ENCODE peak calls at places on chromosomes 13 and 19, in nine cellular contexts. One of them, this sample, is unnamed.

GRCh38 chr19:7926021-7926726 is at the start of gene CTXN1:
- DNase-seq in esophagus squamous epithelium: no peak
- DNase-seq in ovary: peak; percentile 91
- DNase-seq in body of pancreas: peak; percentile 79
- DNase-seq in Calu3: peak; percentile 79
- DNase-seq in colonic mucosa: peak; percentile 83
- DNase-seq in lower leg skin: no peak
- DNase-seq in progenitor cell of endocrine pancreas: peak; percentile 75
- DNase-seq in heart left ventricle: peak; percentile 86
- DNase-seq in this sample: peak; percentile 66

GRCh38 chr13:33767140-33767539 is 50.8 kb upstream of the RFC3 start:
- DNase-seq in esophagus squamous epithelium: no peak
- DNase-seq in ovary: no peak
- DNase-seq in body of pancreas: no peak
- DNase-seq in Calu3: no peak
- DNase-seq in colonic mucosa: no peak
- DNase-seq in lower leg skin: no peak
- DNase-seq in progenitor cell of endocrine pancreas: no peak
- DNase-seq in heart left ventricle: no peak
- DNase-seq in this sample: no peak

GRCh38 chr13:102392810-102393209 is 9.0 kb downstream of the FGF14 start:
- DNase-seq in esophagus squamous epithelium: no peak
- DNase-seq in ovary: no peak
- DNase-seq in body of pancreas: no peak
- DNase-seq in Calu3: no peak
- DNase-seq in colonic mucosa: no peak
- DNase-seq in lower leg skin: no peak
- DNase-seq in progenitor cell of endocrine pancreas: no peak
- DNase-seq in heart left ventricle: no peak
- DNase-seq in this sample: no peak

GRCh38 chr19:19758164-19758563 is 25.3 kb upstream of the ZNF14 start:
- DNase-seq in esophagus squamous epithelium: no peak
- DNase-seq in ovary: no peak
- DNase-seq in body of pancreas: no peak
- DNase-seq in Calu3: no peak
- DNase-seq in colonic mucosa: no peak
- DNase-seq in lower leg skin: no peak
- DNase-seq in progenitor cell of endocrine pancreas: no peak
- DNase-seq in heart left ventricle: no peak
- DNase-seq in this sample: no peak

GRCh38 chr19:40576181-40576584 is 490 bp upstream of the SHKBP1 start:
- DNase-seq in esophagus squamous epithelium: no peak
- DNase-seq in ovary: no peak
- DNase-seq in body of pancreas: no peak
- DNase-seq in Calu3: no peak
- DNase-seq in colonic mucosa: no peak
- DNase-seq in lower leg skin: no peak
- DNase-seq in progenitor cell of endocrine pancreas: no peak
- DNase-seq in heart left ventricle: no peak
- DNase-seq in this sample: no peak

GRCh38 chr13:98239156-98240076 is 62.3 kb upstream of the RNF113B start:
- DNase-seq in esophagus squamous epithelium: no peak
- DNase-seq in ovary: no peak
- DNase-seq in body of pancreas: no peak
- DNase-seq in Calu3: no peak
- DNase-seq in colonic mucosa: no peak
- DNase-seq in lower leg skin: no peak
- DNase-seq in progenitor cell of endocrine pancreas: no peak
- DNase-seq in heart left ventricle: no peak
- DNase-seq in this sample: no peak

GRCh38 chr13:60990032-60990733 is 425.5 kb downstream of the PCDH20 start:
- DNase-seq in esophagus squamous epithelium: no peak
- DNase-seq in ovary: no peak
- DNase-seq in body of pancreas: peak; percentile 54
- DNase-seq in Calu3: no peak
- DNase-seq in colonic mucosa: no peak
- DNase-seq in lower leg skin: no peak
- DNase-seq in progenitor cell of endocrine pancreas: no peak
- DNase-seq in heart left ventricle: no peak
- DNase-seq in this sample: no peak

GRCh38 chr13:87128006-87128405 is 543.2 kb upstream of the SLITRK5 start:
- DNase-seq in esophagus squamous epithelium: no peak
- DNase-seq in ovary: no peak
- DNase-seq in body of pancreas: no peak
- DNase-seq in Calu3: no peak
- DNase-seq in colonic mucosa: no peak
- DNase-seq in lower leg skin: no peak
- DNase-seq in progenitor cell of endocrine pancreas: no peak
- DNase-seq in heart left ventricle: no peak
- DNase-seq in this sample: no peak

GRCh38 chr13:28631792-28632191 is 27.1 kb upstream of the POMP start:
- DNase-seq in esophagus squamous epithelium: no peak
- DNase-seq in ovary: no peak
- DNase-seq in body of pancreas: no peak
- DNase-seq in Calu3: no peak
- DNase-seq in colonic mucosa: no peak
- DNase-seq in lower leg skin: no peak
- DNase-seq in progenitor cell of endocrine pancreas: no peak
- DNase-seq in heart left ventricle: no peak
- DNase-seq in this sample: no peak

GRCh38 chr13:59086147-59086546 is 1077.6 kb downstream of the DIAPH3 start:
- DNase-seq in esophagus squamous epithelium: no peak
- DNase-seq in ovary: no peak
- DNase-seq in body of pancreas: no peak
- DNase-seq in Calu3: no peak
- DNase-seq in colonic mucosa: no peak
- DNase-seq in lower leg skin: no peak
- DNase-seq in progenitor cell of endocrine pancreas: no peak
- DNase-seq in heart left ventricle: no peak
- DNase-seq in this sample: no peak

GRCh38 chr13:46555722-46556121 is 2.8 kb downstream of the LRCH1 start:
- DNase-seq in esophagus squamous epithelium: no peak
- DNase-seq in ovary: no peak
- DNase-seq in body of pancreas: no peak
- DNase-seq in Calu3: no peak
- DNase-seq in colonic mucosa: no peak
- DNase-seq in lower leg skin: no peak
- DNase-seq in progenitor cell of endocrine pancreas: no peak
- DNase-seq in heart left ventricle: no peak
- DNase-seq in this sample: no peak

GRCh38 chr13:113724780-113725315 is 34.2 kb upstream of the TMEM255B start:
- DNase-seq in esophagus squamous epithelium: peak; percentile 31
- DNase-seq in ovary: peak; percentile 83
- DNase-seq in body of pancreas: peak; percentile 81
- DNase-seq in Calu3: peak; percentile 41
- DNase-seq in colonic mucosa: peak; percentile 82
- DNase-seq in lower leg skin: peak; percentile 92
- DNase-seq in progenitor cell of endocrine pancreas: peak; percentile 79
- DNase-seq in heart left ventricle: peak; percentile 92
- DNase-seq in this sample: peak; percentile 81

GRCh38 chr13:99307247-99307646 is at the start of gene GPR183:
- DNase-seq in esophagus squamous epithelium: no peak
- DNase-seq in ovary: no peak
- DNase-seq in body of pancreas: no peak
- DNase-seq in Calu3: no peak
- DNase-seq in colonic mucosa: no peak
- DNase-seq in lower leg skin: no peak
- DNase-seq in progenitor cell of endocrine pancreas: no peak
- DNase-seq in heart left ventricle: no peak
- DNase-seq in this sample: no peak

GRCh38 chr13:33927315-33927714 is 109.4 kb downstream of the RFC3 start:
- DNase-seq in esophagus squamous epithelium: no peak
- DNase-seq in ovary: no peak
- DNase-seq in body of pancreas: no peak
- DNase-seq in Calu3: no peak
- DNase-seq in colonic mucosa: no peak
- DNase-seq in lower leg skin: no peak
- DNase-seq in progenitor cell of endocrine pancreas: no peak
- DNase-seq in heart left ventricle: no peak
- DNase-seq in this sample: no peak

GRCh38 chr19:41887711-41888382 is 4.9 kb downstream of the ARHGEF1 start:
- DNase-seq in esophagus squamous epithelium: no peak
- DNase-seq in ovary: no peak
- DNase-seq in body of pancreas: peak; percentile 58
- DNase-seq in Calu3: peak; percentile 98
- DNase-seq in colonic mucosa: peak; percentile 70
- DNase-seq in lower leg skin: no peak
- DNase-seq in progenitor cell of endocrine pancreas: peak; percentile 78
- DNase-seq in heart left ventricle: no peak
- DNase-seq in this sample: peak; percentile 88

GRCh38 chr13:44506719-44507118 is 69.4 kb downstream of the TSC22D1 start:
- DNase-seq in esophagus squamous epithelium: no peak
- DNase-seq in ovary: no peak
- DNase-seq in body of pancreas: no peak
- DNase-seq in Calu3: no peak
- DNase-seq in colonic mucosa: no peak
- DNase-seq in lower leg skin: no peak
- DNase-seq in progenitor cell of endocrine pancreas: no peak
- DNase-seq in heart left ventricle: no peak
- DNase-seq in this sample: no peak

GRCh38 chr19:38617764-38618589 is at the start of gene MAP4K1:
- DNase-seq in esophagus squamous epithelium: peak; percentile 54
- DNase-seq in ovary: peak; percentile 43
- DNase-seq in body of pancreas: peak; percentile 33
- DNase-seq in Calu3: no peak
- DNase-seq in colonic mucosa: peak; percentile 63
- DNase-seq in lower leg skin: peak; percentile 90
- DNase-seq in progenitor cell of endocrine pancreas: no peak
- DNase-seq in heart left ventricle: peak; percentile 84
- DNase-seq in this sample: no peak

GRCh38 chr13:51449018-51449417 is 3.8 kb downstream of the INTS6 start:
- DNase-seq in esophagus squamous epithelium: no peak
- DNase-seq in ovary: no peak
- DNase-seq in body of pancreas: no peak
- DNase-seq in Calu3: no peak
- DNase-seq in colonic mucosa: no peak
- DNase-seq in lower leg skin: no peak
- DNase-seq in progenitor cell of endocrine pancreas: no peak
- DNase-seq in heart left ventricle: no peak
- DNase-seq in this sample: no peak

DNA sequence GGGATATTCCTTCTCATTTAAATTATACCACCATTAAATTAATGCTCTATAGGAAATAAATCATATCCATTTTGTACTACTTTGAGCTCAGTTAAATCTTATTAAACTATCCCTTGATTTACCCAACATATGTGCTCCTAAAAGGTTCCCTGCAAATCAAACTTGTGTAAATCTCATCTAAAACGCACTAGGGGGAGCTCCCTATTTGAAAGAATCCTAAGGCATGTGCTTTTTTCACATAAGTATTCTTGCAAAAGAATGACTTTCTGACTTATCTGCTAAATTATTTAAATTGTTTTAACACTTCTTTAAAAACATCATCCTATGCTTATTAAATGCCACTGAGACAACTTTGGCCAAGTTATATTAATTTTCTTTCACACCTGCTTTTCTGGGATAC is 7.9 kb downstream of the INTS6 start:
- DNase-seq in esophagus squamous epithelium: no peak
- DNase-seq in ovary: no peak
- DNase-seq in body of pancreas: no peak
- DNase-seq in Calu3: no peak
- DNase-seq in colonic mucosa: no peak
- DNase-seq in lower leg skin: no peak
- DNase-seq in progenitor cell of endocrine pancreas: no peak
- DNase-seq in heart left ventricle: no peak
- DNase-seq in this sample: no peak
- TF ChIP-seq CTCF in esophagus squamous epithelium: no peak
- TF ChIP-seq CTCF in ovary: no peak
- TF ChIP-seq CTCF in body of pancreas: peak; percentile 13
- TF ChIP-seq CTCF in Calu3: no peak
- TF ChIP-seq CTCF in colonic mucosa: no peak
- TF ChIP-seq CTCF in lower leg skin: no peak
- TF ChIP-seq CTCF in progenitor cell of endocrine pancreas: peak; percentile 18
- TF ChIP-seq CTCF in heart left ventricle: peak; percentile 14
- TF ChIP-seq CTCF in this sample: no peak

DNA sequence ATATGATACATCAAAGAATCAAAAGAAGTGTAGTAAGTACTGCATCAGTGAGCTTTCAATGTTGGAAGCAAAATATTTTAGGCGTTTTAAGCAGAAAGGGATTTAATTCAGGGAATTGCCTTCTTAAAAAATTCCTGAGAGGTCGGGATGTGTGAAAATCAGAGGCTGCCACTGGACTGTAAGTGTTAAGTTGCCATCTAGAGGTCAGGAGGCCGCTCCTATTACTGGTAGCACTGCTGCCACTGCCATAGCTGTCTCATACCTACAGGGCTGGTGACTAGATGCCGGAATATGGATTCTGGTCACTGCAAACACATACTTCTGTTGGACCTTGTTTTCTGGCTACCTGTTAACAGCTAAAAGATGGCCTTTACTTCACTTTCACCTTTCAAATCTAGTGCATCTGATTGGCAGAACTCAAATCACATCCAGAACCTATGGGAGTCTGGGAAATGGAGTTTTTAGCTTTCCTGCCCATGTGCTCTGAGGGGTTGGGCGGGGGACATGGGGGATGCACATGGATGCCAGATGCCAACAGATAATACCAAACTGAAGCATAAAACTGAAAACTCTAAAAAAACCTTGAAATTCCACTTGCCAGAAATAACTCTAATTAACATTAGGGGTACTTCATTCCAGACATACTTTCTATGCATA is 29.8 kb downstream of the DGKH start:
- DNase-seq in esophagus squamous epithelium: no peak
- DNase-seq in ovary: no peak
- DNase-seq in body of pancreas: no peak
- DNase-seq in Calu3: no peak
- DNase-seq in colonic mucosa: no peak
- DNase-seq in lower leg skin: no peak
- DNase-seq in progenitor cell of endocrine pancreas: no peak
- DNase-seq in heart left ventricle: no peak
- DNase-seq in this sample: no peak
- TF ChIP-seq CTCF in esophagus squamous epithelium: no peak
- TF ChIP-seq CTCF in ovary: no peak
- TF ChIP-seq CTCF in body of pancreas: no peak
- TF ChIP-seq CTCF in Calu3: no peak
- TF ChIP-seq CTCF in colonic mucosa: no peak
- TF ChIP-seq CTCF in lower leg skin: no peak
- TF ChIP-seq CTCF in progenitor cell of endocrine pancreas: no peak
- TF ChIP-seq CTCF in heart left ventricle: no peak
- TF ChIP-seq CTCF in this sample: no peak

GRCh38 chr19:35216833-35217707 is 11.5 kb downstream of the FAM187B start:
- DNase-seq in esophagus squamous epithelium: no peak
- DNase-seq in ovary: no peak
- DNase-seq in body of pancreas: peak; percentile 22
- DNase-seq in Calu3: peak; percentile 66
- DNase-seq in colonic mucosa: peak; percentile 47
- DNase-seq in lower leg skin: peak; percentile 79
- DNase-seq in progenitor cell of endocrine pancreas: no peak
- DNase-seq in heart left ventricle: no peak
- DNase-seq in this sample: no peak
- TF ChIP-seq CTCF in esophagus squamous epithelium: peak; percentile 3
- TF ChIP-seq CTCF in ovary: no peak
- TF ChIP-seq CTCF in body of pancreas: no peak
- TF ChIP-seq CTCF in Calu3: peak; percentile 19
- TF ChIP-seq CTCF in colonic mucosa: no peak
- TF ChIP-seq CTCF in lower leg skin: no peak
- TF ChIP-seq CTCF in progenitor cell of endocrine pancreas: no peak
- TF ChIP-seq CTCF in heart left ventricle: no peak
- TF ChIP-seq CTCF in this sample: no peak

DNA sequence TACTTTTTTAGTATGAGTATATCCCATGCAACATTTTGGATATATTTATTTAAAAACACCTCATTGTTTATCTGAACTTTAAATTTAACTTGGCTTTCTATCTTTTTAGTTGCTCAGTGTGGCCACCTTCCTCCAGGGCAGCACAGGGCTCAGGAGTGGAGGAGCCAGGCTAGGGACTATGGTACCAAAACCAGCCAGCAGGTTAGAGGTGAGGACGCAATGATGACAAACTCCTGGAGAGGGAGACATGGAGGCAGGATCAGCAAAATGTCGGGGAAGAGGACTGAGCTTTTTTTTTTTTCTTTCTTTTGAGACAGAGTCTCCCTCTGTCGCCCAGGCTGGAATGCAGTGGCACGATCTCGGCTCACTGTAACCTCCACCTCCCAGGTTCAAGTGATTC is 29.6 kb upstream of the CALM3 start:
- DNase-seq in esophagus squamous epithelium: no peak
- DNase-seq in ovary: no peak
- DNase-seq in body of pancreas: no peak
- DNase-seq in Calu3: peak; percentile 30
- DNase-seq in colonic mucosa: no peak
- DNase-seq in lower leg skin: no peak
- DNase-seq in progenitor cell of endocrine pancreas: no peak
- DNase-seq in heart left ventricle: no peak
- DNase-seq in this sample: no peak
- TF ChIP-seq CTCF in esophagus squamous epithelium: no peak
- TF ChIP-seq CTCF in ovary: no peak
- TF ChIP-seq CTCF in body of pancreas: no peak
- TF ChIP-seq CTCF in Calu3: peak; percentile 35
- TF ChIP-seq CTCF in colonic mucosa: no peak
- TF ChIP-seq CTCF in lower leg skin: no peak
- TF ChIP-seq CTCF in progenitor cell of endocrine pancreas: peak; percentile 22
- TF ChIP-seq CTCF in heart left ventricle: no peak
- TF ChIP-seq CTCF in this sample: no peak